ENCODE peak calls at places on chromosomes 2 and 18, in seven cellular contexts. C is hepatocyte, Y is RPMI7951, W is glomerular endothelial cell, P is anterior cingulate cortex, G is hippocampal formation, M is hypothalamus. Z is an unnamed sample.

GRCh38 chr2:232521524-232521923 is 1.3 kb downstream of the PRSS56 start:
- DNase-seq in C (no peak), Y (no peak), W (no peak), P (no peak), G (no peak), M (no peak), Z (no peak)

GRCh38 chr2:96839288-96839874 is 4.4 kb downstream of the ANKRD23 start:
- DNase-seq in C (no peak), Y (no peak), W (no peak), P (no peak), G (no peak), M (no peak), Z (no peak)

GRCh38 chr2:112811841-112812306 is 24.7 kb downstream of the IL1B start:
- DNase-seq in C (peak), Y (peak), W (peak), P (no peak), G (no peak), M (no peak), Z (peak)

GRCh38 chr18:21000667-21001066 is 110.9 kb downstream of the ROCK1 start:
- DNase-seq in C (no peak), Y (peak), W (no peak), P (no peak), G (no peak), M (no peak), Z (no peak)

GRCh38 chr2:227513113-227513512 is 41.2 kb downstream of the AGFG1 start:
- DNase-seq in C (no peak), Y (no peak), W (no peak), P (no peak), G (no peak), M (no peak), Z (no peak)

GRCh38 chr18:50817898-50818250 is 1.9 kb downstream of the MRO start:
- DNase-seq in C (no peak), Y (peak), W (no peak), P (no peak), G (peak), M (no peak), Z (no peak)

GRCh38 chr2:190481339-190481738 is 53.2 kb downstream of the NEMP2 start:
- DNase-seq in C (no peak), Y (no peak), W (no peak), P (no peak), G (peak), M (no peak), Z (no peak)

GRCh38 chr2:125471963-125472362 is 1184.0 kb upstream of the GYPC start:
- DNase-seq in C (peak), Y (peak), W (no peak), P (no peak), G (no peak), M (no peak), Z (no peak)

GRCh38 chr2:161373939-161374338 is 42.2 kb upstream of the TBR1 start:
- DNase-seq in C (no peak), Y (no peak), W (no peak), P (no peak), G (no peak), M (no peak), Z (no peak)

GRCh38 chr2:152419944-152420813 is 85.2 kb downstream of the FMNL2 start:
- DNase-seq in C (no peak), Y (peak), W (no peak), P (no peak), G (peak), M (no peak), Z (no peak)

GRCh38 chr2:178177066-178177679 is 17.1 kb upstream of the OSBPL6 start:
- DNase-seq in C (no peak), Y (peak), W (no peak), P (no peak), G (no peak), M (no peak), Z (no peak)

GRCh38 chr2:74985983-74986382 is 27.5 kb downstream of the POLE4 start:
- DNase-seq in C (no peak), Y (no peak), W (no peak), P (no peak), G (no peak), M (no peak), Z (no peak)

GRCh38 chr2:17163628-17164027 is 354.6 kb downstream of the RAD51AP2 start:
- DNase-seq in C (no peak), Y (no peak), W (no peak), P (no peak), G (no peak), M (no peak), Z (no peak)

GRCh38 chr2:41937464-41937861 is 110.4 kb upstream of the PKDCC start:
- DNase-seq in C (no peak), Y (peak), W (no peak), P (no peak), G (no peak), M (no peak), Z (no peak)

GRCh38 chr2:144183744-144184143 is 336.2 kb downstream of the ZEB2 start:
- DNase-seq in C (peak), Y (peak), W (no peak), P (no peak), G (no peak), M (no peak), Z (no peak)

GRCh38 chr2:86017901-86018896 is 87.5 kb downstream of the POLR1A start:
- DNase-seq in C (no peak), Y (peak), W (no peak), P (no peak), G (no peak), M (no peak), Z (no peak)

GRCh38 chr18:6785001-6785400 is 55.5 kb downstream of the ARHGAP28 start:
- DNase-seq in C (no peak), Y (no peak), W (no peak), P (no peak), G (no peak), M (no peak), Z (no peak)

GRCh38 chr2:100104718-100105677 is 37.4 kb downstream of the AFF3 start:
- DNase-seq in C (peak), Y (no peak), W (no peak), P (no peak), G (no peak), M (no peak), Z (no peak)

GRCh38 chr18:50816767-50817166 is 3.0 kb downstream of the MRO start:
- DNase-seq in C (no peak), Y (peak), W (no peak), P (no peak), G (no peak), M (no peak), Z (no peak)

GRCh38 chr2:10375570-10376266 is 72.4 kb downstream of the ODC1 start:
- DNase-seq in C (no peak), Y (no peak), W (no peak), P (no peak), G (no peak), M (no peak), Z (no peak)

GRCh38 chr18:6413554-6414117 is 1.1 kb downstream of the L3MBTL4 start:
- DNase-seq in C (no peak), Y (no peak), W (no peak), P (no peak), G (no peak), M (no peak), Z (no peak)

GRCh38 chr2:98381494-98381893 is 35.2 kb downstream of the CNGA3 start:
- DNase-seq in C (no peak), Y (no peak), W (no peak), P (no peak), G (no peak), M (no peak), Z (no peak)

GRCh38 chr18:79476031-79476917 is 80.5 kb downstream of the NFATC1 start:
- DNase-seq in C (no peak), Y (peak), W (no peak), P (no peak), G (no peak), M (no peak), Z (no peak)

GRCh38 chr2:20675701-20676352 is 8.9 kb downstream of the GDF7 start:
- DNase-seq in C (peak), Y (peak), W (no peak), P (no peak), G (no peak), M (no peak), Z (no peak)